ENCODE peak calls at places on chromosomes 6 and 20, in six cellular contexts. G, B, X, J, R and P are unnamed samples. For H3K4me1, the result is how much of the 10 kb centered on the place peaks cover.

GRCh38 chr6:90493332-90493731 is 93.5 kb downstream of the MAP3K7 start:
- DNase-seq in G (peak), B (no peak), X (no peak), J (no peak), R (peak), P (no peak)

GRCh38 chr6:17859846-17860245 is 127.6 kb downstream of the KIF13A start:
- DNase-seq in G (no peak), B (no peak), X (no peak), J (no peak), R (no peak), P (no peak)

GRCh38 chr6:32635526-32636123 is 1.6 kb upstream of the HLA-DQA1 start:
- DNase-seq in G (no peak), B (no peak), X (no peak), J (no peak), R (no peak), P (no peak)

GRCh38 chr6:120648713-120649112 is 685.6 kb downstream of the TBC1D32 start:
- DNase-seq in G (peak), B (no peak), X (no peak), J (no peak), R (no peak), P (no peak)

GRCh38 chr6:131419698-131420097 is 153.3 kb upstream of the ARG1 start:
- DNase-seq in G (no peak), B (no peak), X (no peak), J (no peak), R (no peak), P (no peak)

GRCh38 chr6:159217595-159218275 is 48.5 kb downstream of the FNDC1 start:
- DNase-seq in G (peak), B (no peak), X (peak), J (no peak), R (peak), P (peak)

GRCh38 chr6:3531481-3531880 is 74.6 kb upstream of the SLC22A23 start:
- DNase-seq in G (no peak), B (no peak), X (no peak), J (no peak), R (no peak), P (no peak)

GRCh38 chr6:1724616-1725015 is 114.9 kb downstream of the FOXC1 start:
- DNase-seq in G (peak), B (no peak), X (no peak), J (no peak), R (peak), P (peak)

GRCh38 chr20:40797425-40797824 is 108.4 kb upstream of the MAFB start:
- DNase-seq in G (peak), B (no peak), X (peak), J (no peak), R (no peak), P (no peak)

GRCh38 chr20:1490643-1491042 is 577 bp downstream of the SIRPB2 start:
- DNase-seq in G (no peak), B (no peak), X (no peak), J (no peak), R (no peak), P (no peak)

GRCh38 chr6:100366419-100366818 is 98.3 kb downstream of the SIM1 start:
- DNase-seq in G (peak), B (no peak), X (no peak), J (no peak), R (no peak), P (no peak)

GRCh38 chr20:7744411-7744810 is 195.8 kb downstream of the HAO1 start:
- DNase-seq in G (peak), B (no peak), X (no peak), J (no peak), R (no peak), P (no peak)

GRCh38 chr6:105097288-105097687 is 82.5 kb downstream of the POPDC3 start:
- DNase-seq in G (peak), B (no peak), X (no peak), J (no peak), R (no peak), P (peak)

GRCh38 chr6:144349690-144350132 is 64.6 kb downstream of the UTRN start:
- DNase-seq in G (peak), B (no peak), X (no peak), J (no peak), R (peak), P (no peak)

GRCh38 chr6:19860235-19860877 is 23.2 kb downstream of the ID4 start:
- DNase-seq in G (peak), B (no peak), X (no peak), J (no peak), R (no peak), P (no peak)

GRCh38 chr20:9075264-9076095 is 6.6 kb downstream of the PLCB4 start:
- DNase-seq in G (no peak), B (no peak), X (no peak), J (no peak), R (no peak), P (no peak)

GRCh38 chr6:104118274-104118673 is 741.4 kb downstream of the HACE1 start:
- DNase-seq in G (peak), B (no peak), X (no peak), J (no peak), R (no peak), P (no peak)

GRCh38 chr6:121394151-121394550 is 41.3 kb upstream of the GJA1 start:
- DNase-seq in G (no peak), B (no peak), X (no peak), J (no peak), R (no peak), P (no peak)

GRCh38 chr6:112253505-112253841 is 894 bp downstream of the LAMA4 start:
- DNase-seq in G (peak), B (no peak), X (peak), J (no peak), R (no peak), P (no peak)

GRCh38 chr6:112253842-112254816 is at the start of gene LAMA4:
- DNase-seq in G (peak), B (no peak), X (peak), J (no peak), R (peak), P (peak)

GRCh38 chr6:112249489-112249888 is 4.9 kb downstream of the LAMA4 start:
- DNase-seq in G (no peak), B (no peak), X (no peak), J (no peak), R (no peak), P (no peak)

GRCh38 chr6:112252571-112253504 is 1.5 kb downstream of the LAMA4 start:
- DNase-seq in G (no peak), B (no peak), X (no peak), J (no peak), R (no peak), P (no peak)

GRCh38 chr6:112251170-112251945 is 3.0 kb downstream of the LAMA4 start:
- DNase-seq in G (no peak), B (no peak), X (no peak), J (no peak), R (no peak), P (no peak)
- H3K4me1 ChIP-seq in G (under half), B (under half), X (under half), J (under half), R (under half), P (under half)

DNA sequence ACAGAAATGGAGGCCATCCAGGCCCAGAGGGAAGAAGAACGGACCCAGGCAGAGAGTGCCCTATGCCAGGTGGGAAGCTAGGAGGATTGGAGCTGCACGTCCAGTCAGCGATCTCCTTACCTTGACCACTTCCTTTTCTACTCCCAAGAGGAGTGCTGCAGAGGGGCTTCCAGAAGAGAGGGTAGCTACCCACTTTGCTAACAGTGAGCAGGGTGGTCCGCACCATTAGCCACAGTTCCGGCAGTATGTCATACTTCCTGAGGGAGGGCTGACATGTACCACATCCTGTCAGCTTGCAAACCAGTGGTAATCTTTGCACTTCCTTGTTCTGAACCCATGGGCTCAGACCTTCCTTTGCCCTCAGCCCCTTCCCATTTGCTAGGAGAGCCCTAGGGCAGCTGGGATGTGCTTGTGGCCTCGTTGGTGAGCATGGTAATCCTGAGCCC is 35.4 kb downstream of the CEP250 start:
- DNase-seq in G (no peak), B (peak), X (no peak), J (peak), R (no peak), P (no peak)
- H3K4me1 ChIP-seq in G (under half), B (under half), X (under half), J (under half), R (under half), P (under half)

GRCh38 chr20:53319200-53319599 is 274.4 kb downstream of the ZNF217 start:
- DNase-seq in G (no peak), B (no peak), X (no peak), J (no peak), R (no peak), P (no peak)
- H3K4me1 ChIP-seq in G (under half), B (under half), X (under half), J (under half), R (under half), P (under half)

DNA sequence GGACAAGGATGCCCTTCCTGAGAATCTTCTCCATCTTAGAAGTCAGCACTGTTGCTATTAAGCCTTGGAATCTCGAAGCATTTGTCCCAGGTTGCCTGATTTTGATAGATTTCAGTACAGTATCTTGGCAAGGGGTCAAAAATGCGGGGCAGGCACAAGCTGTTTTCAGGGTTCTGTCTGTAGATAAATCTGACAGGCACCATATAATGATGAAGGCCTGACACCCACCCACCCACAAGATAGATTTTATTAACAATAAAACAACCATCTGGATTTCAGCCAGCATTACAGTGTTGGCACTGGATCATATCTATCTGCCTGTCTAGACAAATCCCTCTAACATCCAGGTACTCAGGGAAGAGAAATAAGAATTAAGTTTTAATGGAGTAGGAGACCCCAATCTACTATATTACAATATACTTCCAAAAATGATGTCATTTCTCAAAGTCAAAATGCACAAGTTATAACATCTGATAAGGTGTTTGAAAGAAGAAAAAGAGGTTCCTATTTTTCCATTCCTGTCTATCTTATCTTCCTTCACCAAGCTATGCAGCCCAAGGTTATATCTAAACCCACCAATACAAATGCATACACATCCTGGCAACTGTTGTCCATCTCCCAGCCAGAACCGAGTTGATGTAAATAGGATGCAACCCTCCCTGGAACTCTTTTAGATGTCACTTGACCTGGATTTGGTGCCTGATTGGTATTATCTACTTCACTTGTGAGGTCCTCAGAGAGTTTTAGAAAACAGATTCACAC is 10.7 kb downstream of the NEDD9 start:
- DNase-seq in G (no peak), B (no peak), X (no peak), J (no peak), R (no peak), P (no peak)
- H3K4me1 ChIP-seq in G (under half), B (under half), X (under half), J (under half), R (under half), P (half or more)

GRCh38 chr6:16676978-16677377 is 84.3 kb downstream of the ATXN1 start:
- DNase-seq in G (peak), B (no peak), X (peak), J (no peak), R (peak), P (no peak)
- H3K4me1 ChIP-seq in G (half or more), B (under half), X (under half), J (under half), R (half or more), P (half or more)

GRCh38 chr6:123550052-123550617 is 86.6 kb downstream of the TRDN start:
- DNase-seq in G (no peak), B (no peak), X (no peak), J (no peak), R (no peak), P (no peak)
- H3K4me1 ChIP-seq in G (under half), B (under half), X (under half), J (under half), R (under half), P (under half)

GRCh38 chr20:62301111-62301668 is 1.6 kb upstream of the ADRM1 start:
- DNase-seq in G (no peak), B (no peak), X (no peak), J (no peak), R (no peak), P (no peak)
- H3K4me1 ChIP-seq in G (under half), B (under half), X (under half), J (under half), R (under half), P (under half)